ENCODE peak calls at places on chromosomes 2 and 18, in six cellular contexts. One of them, this sample, is unnamed. For H3K4me1, the result is how much of the 10 kb centered on the place peaks cover.

GRCh38 chr2:39995005-39995732 is 216.1 kb upstream of the THUMPD2 start:
- DNase-seq in A549: no peak
- DNase-seq in IMR-90: no peak
- DNase-seq in heart right ventricle: no peak
- DNase-seq in transverse colon: no peak
- DNase-seq in CD8-positive, alpha-beta memory T cell: no peak
- DNase-seq in this sample: no peak

GRCh38 chr2:239396881-239397681 is 3.7 kb downstream of the HDAC4 start:
- DNase-seq in CD8-positive, alpha-beta memory T cell: no peak
- DNase-seq in A549: no peak
- DNase-seq in heart right ventricle: no peak
- DNase-seq in IMR-90: no peak
- DNase-seq in transverse colon: peak
- DNase-seq in this sample: peak

GRCh38 chr2:217918220-217919024 is 84.4 kb downstream of the TNS1 start:
- DNase-seq in A549: peak
- DNase-seq in CD8-positive, alpha-beta memory T cell: no peak
- DNase-seq in transverse colon: no peak
- DNase-seq in heart right ventricle: no peak
- DNase-seq in IMR-90: peak
- DNase-seq in this sample: peak

GRCh38 chr18:59516356-59517155 is 157.5 kb upstream of the LMAN1 start:
- DNase-seq in transverse colon: peak
- DNase-seq in CD8-positive, alpha-beta memory T cell: no peak
- DNase-seq in heart right ventricle: peak
- DNase-seq in IMR-90: peak
- DNase-seq in A549: peak
- DNase-seq in this sample: peak

GRCh38 chr2:237296756-237297155 is 117.2 kb downstream of the COL6A3 start:
- DNase-seq in transverse colon: no peak
- DNase-seq in heart right ventricle: no peak
- DNase-seq in IMR-90: peak
- DNase-seq in CD8-positive, alpha-beta memory T cell: no peak
- DNase-seq in A549: no peak
- DNase-seq in this sample: no peak

GRCh38 chr2:222854773-222855700 is 5.8 kb upstream of the ACSL3 start:
- DNase-seq in IMR-90: no peak
- DNase-seq in transverse colon: no peak
- DNase-seq in A549: no peak
- DNase-seq in CD8-positive, alpha-beta memory T cell: no peak
- DNase-seq in heart right ventricle: no peak
- DNase-seq in this sample: no peak

GRCh38 chr2:27915191-27915590 is 24.7 kb downstream of the BABAM2 start:
- DNase-seq in transverse colon: no peak
- DNase-seq in heart right ventricle: no peak
- DNase-seq in IMR-90: no peak
- DNase-seq in CD8-positive, alpha-beta memory T cell: no peak
- DNase-seq in A549: no peak
- DNase-seq in this sample: no peak

GRCh38 chr2:45370367-45370766 is 240.7 kb downstream of the SRBD1 start:
- DNase-seq in heart right ventricle: no peak
- DNase-seq in A549: no peak
- DNase-seq in CD8-positive, alpha-beta memory T cell: no peak
- DNase-seq in transverse colon: no peak
- DNase-seq in IMR-90: peak
- DNase-seq in this sample: no peak

GRCh38 chr2:60295591-60295962 is 257.9 kb downstream of the BCL11A start:
- DNase-seq in IMR-90: no peak
- DNase-seq in A549: no peak
- DNase-seq in CD8-positive, alpha-beta memory T cell: no peak
- DNase-seq in heart right ventricle: no peak
- DNase-seq in transverse colon: no peak
- DNase-seq in this sample: no peak

GRCh38 chr2:66030553-66030952 is 404.4 kb upstream of the MEIS1 start:
- DNase-seq in CD8-positive, alpha-beta memory T cell: no peak
- DNase-seq in transverse colon: no peak
- DNase-seq in A549: no peak
- DNase-seq in IMR-90: peak
- DNase-seq in heart right ventricle: no peak
- DNase-seq in this sample: no peak

GRCh38 chr18:55349685-55350084 is 238.3 kb downstream of the TCF4 start:
- DNase-seq in CD8-positive, alpha-beta memory T cell: no peak
- DNase-seq in heart right ventricle: no peak
- DNase-seq in transverse colon: no peak
- DNase-seq in A549: no peak
- DNase-seq in IMR-90: no peak
- DNase-seq in this sample: no peak

GRCh38 chr18:61896767-61897166 is 4.0 kb upstream of the RNF152 start:
- DNase-seq in IMR-90: peak
- DNase-seq in heart right ventricle: peak
- DNase-seq in transverse colon: peak
- DNase-seq in A549: no peak
- DNase-seq in CD8-positive, alpha-beta memory T cell: no peak
- DNase-seq in this sample: no peak

GRCh38 chr2:3665886-3666612 is 8.0 kb downstream of the ALLC start:
- DNase-seq in A549: no peak
- DNase-seq in transverse colon: no peak
- DNase-seq in IMR-90: no peak
- DNase-seq in CD8-positive, alpha-beta memory T cell: no peak
- DNase-seq in heart right ventricle: no peak
- DNase-seq in this sample: no peak

GRCh38 chr2:186349508-186349907 is 136.6 kb upstream of the ZC3H15 start:
- DNase-seq in IMR-90: peak
- DNase-seq in CD8-positive, alpha-beta memory T cell: no peak
- DNase-seq in heart right ventricle: no peak
- DNase-seq in transverse colon: no peak
- DNase-seq in A549: peak
- DNase-seq in this sample: no peak

GRCh38 chr18:75775121-75775520 is 347.6 kb upstream of the SMIM21 start:
- DNase-seq in IMR-90: no peak
- DNase-seq in heart right ventricle: no peak
- DNase-seq in A549: no peak
- DNase-seq in transverse colon: no peak
- DNase-seq in CD8-positive, alpha-beta memory T cell: no peak
- DNase-seq in this sample: no peak

GRCh38 chr18:12657849-12658829 is at the start of gene SPIRE1:
- DNase-seq in A549: peak
- DNase-seq in heart right ventricle: peak
- DNase-seq in IMR-90: peak
- DNase-seq in transverse colon: peak
- DNase-seq in CD8-positive, alpha-beta memory T cell: peak
- DNase-seq in this sample: peak

GRCh38 chr2:176188969-176189665 is 649 bp downstream of the HOXD1 start:
- DNase-seq in CD8-positive, alpha-beta memory T cell: no peak
- DNase-seq in transverse colon: peak
- DNase-seq in IMR-90: no peak
- DNase-seq in A549: no peak
- DNase-seq in heart right ventricle: no peak
- DNase-seq in this sample: no peak

GRCh38 chr2:230231251-230231650 is 5.7 kb downstream of the SP140 start:
- DNase-seq in CD8-positive, alpha-beta memory T cell: no peak
- DNase-seq in A549: no peak
- DNase-seq in heart right ventricle: no peak
- DNase-seq in transverse colon: no peak
- DNase-seq in IMR-90: no peak
- DNase-seq in this sample: no peak

GRCh38 chr2:7701807-7702206 is 784.6 kb downstream of the RNF144A start:
- DNase-seq in A549: no peak
- DNase-seq in transverse colon: no peak
- DNase-seq in IMR-90: no peak
- DNase-seq in CD8-positive, alpha-beta memory T cell: no peak
- DNase-seq in heart right ventricle: no peak
- DNase-seq in this sample: no peak

GRCh38 chr2:225486226-225486625 is 86.7 kb downstream of the NYAP2 start:
- DNase-seq in A549: no peak
- DNase-seq in heart right ventricle: no peak
- DNase-seq in CD8-positive, alpha-beta memory T cell: no peak
- DNase-seq in transverse colon: no peak
- DNase-seq in IMR-90: no peak
- DNase-seq in this sample: no peak

GRCh38 chr18:79466591-79466990 is 70.9 kb downstream of the NFATC1 start:
- DNase-seq in transverse colon: peak
- DNase-seq in IMR-90: no peak
- DNase-seq in heart right ventricle: no peak
- DNase-seq in CD8-positive, alpha-beta memory T cell: no peak
- DNase-seq in A549: no peak
- DNase-seq in this sample: no peak

GRCh38 chr2:20671736-20672080 is 4.8 kb downstream of the GDF7 start:
- DNase-seq in A549: no peak
- DNase-seq in transverse colon: no peak
- DNase-seq in heart right ventricle: no peak
- DNase-seq in IMR-90: no peak
- DNase-seq in CD8-positive, alpha-beta memory T cell: no peak
- DNase-seq in this sample: no peak

DNA sequence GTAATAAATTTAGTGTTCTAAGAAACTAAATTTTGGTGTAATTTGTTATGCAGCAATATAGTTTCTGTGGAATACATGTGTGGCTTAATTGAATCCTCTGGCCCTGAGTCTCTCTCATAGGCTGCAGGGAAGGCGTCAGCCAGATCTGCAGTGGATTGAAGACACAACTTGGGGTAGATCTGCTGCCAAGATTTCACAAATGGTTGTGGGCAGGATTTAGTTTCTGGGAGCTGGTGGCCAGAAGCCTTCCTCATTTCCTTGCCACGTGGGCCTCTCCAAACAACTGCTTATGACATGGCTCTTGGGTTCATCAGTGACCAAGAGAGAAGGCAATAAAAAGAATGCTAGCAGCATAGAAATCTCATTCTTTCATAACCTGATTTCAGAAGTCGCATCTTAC is 28.2 kb downstream of the CCDC102B start:
- DNase-seq in heart right ventricle: no peak
- DNase-seq in IMR-90: no peak
- DNase-seq in A549: no peak
- DNase-seq in CD8-positive, alpha-beta memory T cell: no peak
- DNase-seq in transverse colon: no peak
- DNase-seq in this sample: no peak
- H3K4me1 ChIP-seq in heart right ventricle: under half
- H3K4me1 ChIP-seq in IMR-90: under half
- H3K4me1 ChIP-seq in A549: under half
- H3K4me1 ChIP-seq in CD8-positive, alpha-beta memory T cell: under half
- H3K4me1 ChIP-seq in transverse colon: under half
- H3K4me1 ChIP-seq in this sample: under half

GRCh38 chr18:36511791-36512352 is 214.4 kb downstream of the FHOD3 start:
- DNase-seq in heart right ventricle: no peak
- DNase-seq in IMR-90: no peak
- DNase-seq in transverse colon: no peak
- DNase-seq in A549: no peak
- DNase-seq in CD8-positive, alpha-beta memory T cell: no peak
- DNase-seq in this sample: no peak
- H3K4me3 ChIP-seq in heart right ventricle: no peak
- H3K4me3 ChIP-seq in IMR-90: no peak
- H3K4me3 ChIP-seq in transverse colon: no peak
- H3K4me3 ChIP-seq in A549: no peak
- H3K4me3 ChIP-seq in CD8-positive, alpha-beta memory T cell: no peak
- H3K4me3 ChIP-seq in this sample: no peak

GRCh38 chr2:194562329-194562728 is 1094.7 kb upstream of the SLC39A10 start:
- DNase-seq in transverse colon: no peak
- DNase-seq in CD8-positive, alpha-beta memory T cell: no peak
- DNase-seq in A549: no peak
- DNase-seq in IMR-90: no peak
- DNase-seq in heart right ventricle: no peak
- DNase-seq in this sample: no peak

GRCh38 chr2:194567661-194568017 is 1089.4 kb upstream of the SLC39A10 start:
- DNase-seq in transverse colon: no peak
- DNase-seq in CD8-positive, alpha-beta memory T cell: no peak
- DNase-seq in IMR-90: no peak
- DNase-seq in A549: no peak
- DNase-seq in heart right ventricle: no peak
- DNase-seq in this sample: no peak

GRCh38 chr2:194559964-194560363 is 1097.1 kb upstream of the SLC39A10 start:
- DNase-seq in heart right ventricle: no peak
- DNase-seq in CD8-positive, alpha-beta memory T cell: no peak
- DNase-seq in transverse colon: no peak
- DNase-seq in A549: no peak
- DNase-seq in IMR-90: no peak
- DNase-seq in this sample: no peak

GRCh38 chr2:194566907-194567660 is 1089.9 kb upstream of the SLC39A10 start:
- DNase-seq in transverse colon: no peak
- DNase-seq in CD8-positive, alpha-beta memory T cell: no peak
- DNase-seq in A549: no peak
- DNase-seq in heart right ventricle: no peak
- DNase-seq in IMR-90: no peak
- DNase-seq in this sample: no peak

GRCh38 chr2:194564422-194564821 is 1092.6 kb upstream of the SLC39A10 start:
- DNase-seq in CD8-positive, alpha-beta memory T cell: no peak
- DNase-seq in transverse colon: no peak
- DNase-seq in IMR-90: no peak
- DNase-seq in heart right ventricle: no peak
- DNase-seq in A549: no peak
- DNase-seq in this sample: no peak
- H3K27ac ChIP-seq in CD8-positive, alpha-beta memory T cell: no peak
- H3K27ac ChIP-seq in transverse colon: no peak
- H3K27ac ChIP-seq in IMR-90: no peak
- H3K27ac ChIP-seq in heart right ventricle: no peak
- H3K27ac ChIP-seq in A549: no peak
- H3K27ac ChIP-seq in this sample: no peak

GRCh38 chr18:63309422-63309821 is 10.1 kb downstream of the BCL2 start:
- DNase-seq in A549: no peak
- DNase-seq in IMR-90: no peak
- DNase-seq in heart right ventricle: no peak
- DNase-seq in transverse colon: no peak
- DNase-seq in CD8-positive, alpha-beta memory T cell: no peak
- DNase-seq in this sample: no peak

GRCh38 chr18:63303562-63303961 is 16.0 kb downstream of the BCL2 start:
- DNase-seq in CD8-positive, alpha-beta memory T cell: no peak
- DNase-seq in heart right ventricle: no peak
- DNase-seq in IMR-90: no peak
- DNase-seq in transverse colon: no peak
- DNase-seq in A549: no peak
- DNase-seq in this sample: no peak

GRCh38 chr18:63307555-63308200 is 11.9 kb downstream of the BCL2 start:
- DNase-seq in IMR-90: no peak
- DNase-seq in A549: no peak
- DNase-seq in CD8-positive, alpha-beta memory T cell: no peak
- DNase-seq in transverse colon: no peak
- DNase-seq in heart right ventricle: peak
- DNase-seq in this sample: no peak

GRCh38 chr18:63306819-63307554 is 12.6 kb downstream of the BCL2 start:
- DNase-seq in transverse colon: no peak
- DNase-seq in CD8-positive, alpha-beta memory T cell: no peak
- DNase-seq in IMR-90: no peak
- DNase-seq in heart right ventricle: no peak
- DNase-seq in A549: no peak
- DNase-seq in this sample: no peak

GRCh38 chr18:63306249-63306648 is 13.3 kb downstream of the BCL2 start:
- DNase-seq in IMR-90: no peak
- DNase-seq in A549: no peak
- DNase-seq in transverse colon: no peak
- DNase-seq in heart right ventricle: no peak
- DNase-seq in CD8-positive, alpha-beta memory T cell: no peak
- DNase-seq in this sample: no peak
- H3K4me1 ChIP-seq in IMR-90: under half
- H3K4me1 ChIP-seq in A549: under half
- H3K4me1 ChIP-seq in transverse colon: under half
- H3K4me1 ChIP-seq in heart right ventricle: half or more
- H3K4me1 ChIP-seq in CD8-positive, alpha-beta memory T cell: half or more
- H3K4me1 ChIP-seq in this sample: half or more

This sample was measured in thyroid gland.